ENCODE peak calls at places on chromosomes 11 and 22, in nine cellular contexts. One of them, this sample, is unnamed.

GRCh38 chr22:29310863-29311339 is 4.5 kb downstream of the GAS2L1 start:
- DNase-seq in tibial nerve: peak
- DNase-seq in HepG2: peak
- DNase-seq in astrocyte of the cerebellum: peak
- DNase-seq in PC-3: peak
- DNase-seq in AG10803: peak
- DNase-seq in transverse colon: peak
- DNase-seq in AG04450: peak
- DNase-seq in AG04449: peak
- DNase-seq in this sample: peak

GRCh38 chr22:25747245-25747944 is 5.4 kb downstream of the MYO18B start:
- DNase-seq in HepG2: peak
- DNase-seq in transverse colon: peak
- DNase-seq in AG04449: peak
- DNase-seq in tibial nerve: no peak
- DNase-seq in AG04450: peak
- DNase-seq in PC-3: no peak
- DNase-seq in AG10803: peak
- DNase-seq in astrocyte of the cerebellum: peak
- DNase-seq in this sample: peak

GRCh38 chr11:59918987-59919589 is 19.1 kb upstream of the OOSP1 start:
- DNase-seq in tibial nerve: peak
- DNase-seq in HepG2: peak
- DNase-seq in AG10803: peak
- DNase-seq in PC-3: peak
- DNase-seq in astrocyte of the cerebellum: peak
- DNase-seq in AG04449: no peak
- DNase-seq in AG04450: no peak
- DNase-seq in transverse colon: peak
- DNase-seq in this sample: no peak

GRCh38 chr11:12246169-12246568 is 131.2 kb upstream of the PARVA start:
- DNase-seq in AG10803: no peak
- DNase-seq in AG04449: no peak
- DNase-seq in tibial nerve: no peak
- DNase-seq in HepG2: no peak
- DNase-seq in astrocyte of the cerebellum: no peak
- DNase-seq in PC-3: no peak
- DNase-seq in AG04450: no peak
- DNase-seq in transverse colon: no peak
- DNase-seq in this sample: no peak

GRCh38 chr11:61922539-61922938 is 5.2 kb upstream of the RAB3IL1 start:
- DNase-seq in tibial nerve: peak
- DNase-seq in transverse colon: peak
- DNase-seq in PC-3: no peak
- DNase-seq in AG04450: peak
- DNase-seq in HepG2: no peak
- DNase-seq in astrocyte of the cerebellum: no peak
- DNase-seq in AG04449: no peak
- DNase-seq in AG10803: peak
- DNase-seq in this sample: peak

GRCh38 chr11:44556735-44557409 is 8.6 kb upstream of the CD82 start:
- DNase-seq in AG10803: peak
- DNase-seq in PC-3: peak
- DNase-seq in AG04450: no peak
- DNase-seq in HepG2: peak
- DNase-seq in tibial nerve: peak
- DNase-seq in AG04449: no peak
- DNase-seq in astrocyte of the cerebellum: peak
- DNase-seq in transverse colon: peak
- DNase-seq in this sample: no peak

GRCh38 chr11:3091846-3092602 is 34.8 kb upstream of the CARS1 start:
- DNase-seq in PC-3: peak
- DNase-seq in HepG2: peak
- DNase-seq in AG04449: no peak
- DNase-seq in tibial nerve: peak
- DNase-seq in transverse colon: peak
- DNase-seq in astrocyte of the cerebellum: peak
- DNase-seq in AG04450: no peak
- DNase-seq in AG10803: peak
- DNase-seq in this sample: no peak

GRCh38 chr22:44025171-44026065 is 1.3 kb downstream of the PARVB start:
- DNase-seq in HepG2: no peak
- DNase-seq in transverse colon: peak
- DNase-seq in astrocyte of the cerebellum: no peak
- DNase-seq in tibial nerve: peak
- DNase-seq in AG10803: no peak
- DNase-seq in PC-3: no peak
- DNase-seq in AG04449: no peak
- DNase-seq in AG04450: no peak
- DNase-seq in this sample: no peak

GRCh38 chr11:74470526-74470925 is 3.2 kb upstream of the KCNE3 start:
- DNase-seq in PC-3: no peak
- DNase-seq in AG04449: no peak
- DNase-seq in AG04450: no peak
- DNase-seq in AG10803: no peak
- DNase-seq in transverse colon: no peak
- DNase-seq in astrocyte of the cerebellum: no peak
- DNase-seq in HepG2: no peak
- DNase-seq in tibial nerve: no peak
- DNase-seq in this sample: no peak

GRCh38 chr22:26642465-26643367 is 14.7 kb upstream of the MIAT start:
- DNase-seq in AG04449: no peak
- DNase-seq in transverse colon: peak
- DNase-seq in HepG2: no peak
- DNase-seq in astrocyte of the cerebellum: no peak
- DNase-seq in AG04450: no peak
- DNase-seq in PC-3: no peak
- DNase-seq in tibial nerve: no peak
- DNase-seq in AG10803: no peak
- DNase-seq in this sample: no peak

GRCh38 chr22:49350441-49351121 is 477.1 kb downstream of the BRD1 start:
- DNase-seq in PC-3: no peak
- DNase-seq in AG04449: no peak
- DNase-seq in tibial nerve: no peak
- DNase-seq in astrocyte of the cerebellum: no peak
- DNase-seq in HepG2: no peak
- DNase-seq in AG04450: no peak
- DNase-seq in transverse colon: peak
- DNase-seq in AG10803: no peak
- DNase-seq in this sample: no peak
- TF ChIP-seq CTCF in PC-3: no peak
- TF ChIP-seq CTCF in AG04449: no peak
- TF ChIP-seq CTCF in tibial nerve: no peak
- TF ChIP-seq CTCF in astrocyte of the cerebellum: no peak
- TF ChIP-seq CTCF in HepG2: peak
- TF ChIP-seq CTCF in AG04450: no peak
- TF ChIP-seq CTCF in transverse colon: no peak
- TF ChIP-seq CTCF in AG10803: no peak
- TF ChIP-seq CTCF in this sample: no peak

GRCh38 chr11:47256374-47256773 is 1.4 kb upstream of the NR1H3 start:
- DNase-seq in HepG2: no peak
- DNase-seq in AG04450: no peak
- DNase-seq in AG04449: no peak
- DNase-seq in PC-3: no peak
- DNase-seq in tibial nerve: no peak
- DNase-seq in AG10803: no peak
- DNase-seq in astrocyte of the cerebellum: no peak
- DNase-seq in transverse colon: no peak
- DNase-seq in this sample: no peak

GRCh38 chr11:47257518-47258316 is at the start of gene NR1H3:
- DNase-seq in AG04449: no peak
- DNase-seq in AG10803: peak
- DNase-seq in astrocyte of the cerebellum: no peak
- DNase-seq in AG04450: no peak
- DNase-seq in PC-3: peak
- DNase-seq in transverse colon: peak
- DNase-seq in HepG2: peak
- DNase-seq in tibial nerve: peak
- DNase-seq in this sample: no peak

GRCh38 chr11:47259178-47259977 is 1.6 kb downstream of the NR1H3 start:
- DNase-seq in astrocyte of the cerebellum: no peak
- DNase-seq in PC-3: peak
- DNase-seq in AG04449: no peak
- DNase-seq in HepG2: peak
- DNase-seq in transverse colon: peak
- DNase-seq in tibial nerve: no peak
- DNase-seq in AG04450: no peak
- DNase-seq in AG10803: peak
- DNase-seq in this sample: no peak

GRCh38 chr11:47258317-47258902 is 614 bp downstream of the NR1H3 start:
- DNase-seq in transverse colon: no peak
- DNase-seq in AG04450: no peak
- DNase-seq in HepG2: no peak
- DNase-seq in AG10803: no peak
- DNase-seq in astrocyte of the cerebellum: no peak
- DNase-seq in AG04449: no peak
- DNase-seq in PC-3: no peak
- DNase-seq in tibial nerve: no peak
- DNase-seq in this sample: no peak

DNA sequence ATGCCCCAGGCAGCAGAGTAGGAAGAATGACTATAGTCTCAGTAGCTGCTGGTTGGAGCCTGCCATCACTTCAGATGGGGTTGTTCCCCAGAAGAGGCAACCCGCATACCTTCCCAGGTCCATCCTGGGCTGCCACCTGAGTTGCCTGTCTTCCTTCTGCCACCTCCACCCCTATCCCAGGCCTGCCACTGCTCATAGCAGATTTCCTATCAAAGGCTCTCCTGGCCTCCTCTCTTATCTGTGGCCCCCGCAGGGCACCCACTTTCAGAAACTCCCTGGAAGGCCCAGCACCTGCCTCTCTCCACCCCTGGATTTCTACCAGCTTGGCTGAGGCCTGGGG is 648 bp upstream of the NR1H3 start:
- DNase-seq in transverse colon: no peak
- DNase-seq in AG04449: no peak
- DNase-seq in PC-3: no peak
- DNase-seq in astrocyte of the cerebellum: no peak
- DNase-seq in AG10803: no peak
- DNase-seq in AG04450: no peak
- DNase-seq in HepG2: no peak
- DNase-seq in tibial nerve: no peak
- DNase-seq in this sample: no peak
- H3K4me3 ChIP-seq in transverse colon: no peak
- H3K4me3 ChIP-seq in AG04449: no peak
- H3K4me3 ChIP-seq in PC-3: peak
- H3K4me3 ChIP-seq in astrocyte of the cerebellum: peak
- H3K4me3 ChIP-seq in AG10803: no peak
- H3K4me3 ChIP-seq in AG04450: peak
- H3K4me3 ChIP-seq in HepG2: peak
- H3K4me3 ChIP-seq in tibial nerve: peak
- H3K4me3 ChIP-seq in this sample: no peak

GRCh38 chr11:1459219-1459575 is 27.4 kb downstream of the MOB2 start:
- DNase-seq in HepG2: no peak
- DNase-seq in tibial nerve: no peak
- DNase-seq in PC-3: no peak
- DNase-seq in astrocyte of the cerebellum: no peak
- DNase-seq in AG10803: no peak
- DNase-seq in AG04450: no peak
- DNase-seq in transverse colon: no peak
- DNase-seq in AG04449: no peak
- DNase-seq in this sample: no peak
- TF ChIP-seq CTCF in HepG2: no peak
- TF ChIP-seq CTCF in tibial nerve: no peak
- TF ChIP-seq CTCF in PC-3: no peak
- TF ChIP-seq CTCF in astrocyte of the cerebellum: no peak
- TF ChIP-seq CTCF in AG10803: no peak
- TF ChIP-seq CTCF in AG04450: no peak
- TF ChIP-seq CTCF in transverse colon: no peak
- TF ChIP-seq CTCF in AG04449: no peak
- TF ChIP-seq CTCF in this sample: no peak

GRCh38 chr11:8593455-8593854 is 573 bp downstream of the STK33 start:
- DNase-seq in AG10803: no peak
- DNase-seq in AG04449: no peak
- DNase-seq in PC-3: no peak
- DNase-seq in AG04450: no peak
- DNase-seq in HepG2: no peak
- DNase-seq in transverse colon: no peak
- DNase-seq in astrocyte of the cerebellum: no peak
- DNase-seq in tibial nerve: no peak
- DNase-seq in this sample: no peak
- H3K4me3 ChIP-seq in AG10803: peak
- H3K4me3 ChIP-seq in AG04449: peak
- H3K4me3 ChIP-seq in PC-3: no peak
- H3K4me3 ChIP-seq in AG04450: peak
- H3K4me3 ChIP-seq in HepG2: peak
- H3K4me3 ChIP-seq in transverse colon: peak
- H3K4me3 ChIP-seq in astrocyte of the cerebellum: peak
- H3K4me3 ChIP-seq in tibial nerve: peak
- H3K4me3 ChIP-seq in this sample: peak

DNA sequence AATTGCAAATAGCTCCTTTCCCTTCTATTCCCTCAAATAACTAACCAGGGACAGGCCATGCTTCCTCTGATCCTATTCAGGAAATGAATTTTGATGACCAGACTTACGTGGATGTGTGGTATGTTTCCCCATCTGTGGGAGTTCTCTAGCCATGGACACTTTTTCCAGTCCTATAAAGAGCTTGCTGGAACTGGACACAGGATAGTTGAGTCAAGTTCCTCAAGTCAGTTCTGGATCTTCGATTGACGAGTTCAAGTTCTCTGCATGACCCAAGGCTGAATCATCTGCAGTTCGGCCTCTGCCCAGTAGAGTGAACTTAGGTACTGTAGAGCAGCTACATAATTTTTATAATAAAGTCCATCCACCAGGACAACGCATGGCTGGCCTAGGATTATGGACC is 52.7 kb upstream of the CCND1 start:
- DNase-seq in AG10803: peak
- DNase-seq in AG04450: peak
- DNase-seq in tibial nerve: no peak
- DNase-seq in AG04449: peak
- DNase-seq in transverse colon: no peak
- DNase-seq in HepG2: peak
- DNase-seq in PC-3: peak
- DNase-seq in astrocyte of the cerebellum: no peak
- DNase-seq in this sample: peak
- TF ChIP-seq CTCF in AG10803: peak
- TF ChIP-seq CTCF in AG04450: peak
- TF ChIP-seq CTCF in tibial nerve: no peak
- TF ChIP-seq CTCF in AG04449: peak
- TF ChIP-seq CTCF in transverse colon: no peak
- TF ChIP-seq CTCF in HepG2: peak
- TF ChIP-seq CTCF in PC-3: peak
- TF ChIP-seq CTCF in astrocyte of the cerebellum: peak
- TF ChIP-seq CTCF in this sample: peak